ENCODE peak calls at places on chromosomes 2 and 18, in five cellular contexts. V is endodermal cell, Y is lower leg skin, M is nephron progenitor cell, H is BE2C. T is an unnamed sample.

GRCh38 chr2:72794572-72794971 is 31.3 kb downstream of the EXOC6B start:
- DNase-seq in V (no peak), Y (no peak), M (no peak), H (no peak), T (no peak)

GRCh38 chr2:135985826-135986393 is 484 bp upstream of the DARS1 start:
- DNase-seq in V (no peak), Y (no peak), M (no peak), H (no peak), T (no peak)

GRCh38 chr2:228866781-228867180 is 404.3 kb downstream of the PID1 start:
- DNase-seq in V (no peak), Y (no peak), M (no peak), H (no peak), T (no peak)

GRCh38 chr2:41764919-41765318 is 282.9 kb upstream of the PKDCC start:
- DNase-seq in V (no peak), Y (no peak), M (no peak), H (no peak), T (no peak)

GRCh38 chr2:237616373-237617304 is 10.7 kb upstream of the LRRFIP1 start:
- DNase-seq in V (no peak), Y (no peak), M (no peak), H (no peak), T (no peak)

GRCh38 chr2:36734304-36734703 is 37.8 kb downstream of the VIT start:
- DNase-seq in V (no peak), Y (no peak), M (no peak), H (no peak), T (no peak)

GRCh38 chr2:133158024-133158423 is 410.2 kb downstream of the NCKAP5 start:
- DNase-seq in V (no peak), Y (no peak), M (no peak), H (no peak), T (no peak)

GRCh38 chr18:6605115-6605869 is 124.2 kb upstream of the ARHGAP28 start:
- DNase-seq in V (no peak), Y (no peak), M (no peak), H (no peak), T (no peak)

GRCh38 chr2:32663864-32664263 is 36.0 kb downstream of the TTC27 start:
- DNase-seq in V (no peak), Y (no peak), M (no peak), H (no peak), T (no peak)

GRCh38 chr2:40372278-40372580 is 79.7 kb downstream of the SLC8A1 start:
- DNase-seq in V (no peak), Y (no peak), M (no peak), H (no peak), T (no peak)

GRCh38 chr2:31384771-31385276 is 29.7 kb downstream of the XDH start:
- DNase-seq in V (no peak), Y (no peak), M (no peak), H (no peak), T (no peak)

GRCh38 chr18:12520442-12520992 is 112.8 kb downstream of the PRELID3A start:
- DNase-seq in V (no peak), Y (no peak), M (peak), H (no peak), T (no peak)

GRCh38 chr2:158144914-158145625 is 43.4 kb downstream of the UPP2 start:
- DNase-seq in V (peak), Y (no peak), M (no peak), H (no peak), T (no peak)

GRCh38 chr18:48662021-48662661 is 123.3 kb downstream of the CTIF start:
- DNase-seq in V (peak), Y (peak), M (no peak), H (no peak), T (no peak)

GRCh38 chr2:237878321-237879057 is 19.1 kb downstream of the RAMP1 start:
- DNase-seq in V (peak), Y (no peak), M (no peak), H (no peak), T (no peak)

GRCh38 chr18:55275042-55275897 is 312.7 kb downstream of the TCF4 start:
- DNase-seq in V (no peak), Y (no peak), M (no peak), H (no peak), T (no peak)

GRCh38 chr2:71500426-71501079 is 47.2 kb downstream of the DYSF start:
- DNase-seq in V (peak), Y (no peak), M (no peak), H (no peak), T (no peak)

GRCh38 chr18:68387246-68387645 is 327.7 kb downstream of the TMX3 start:
- DNase-seq in V (no peak), Y (no peak), M (no peak), H (no peak), T (no peak)

GRCh38 chr2:65116645-65117044 is 13.3 kb downstream of the RAB1A start:
- DNase-seq in V (no peak), Y (no peak), M (no peak), H (no peak), T (no peak)
- TF ChIP-seq CTCF in V (no peak), Y (no peak), M (no peak), H (no peak), T (no peak)

GRCh38 chr2:227373389-227373788 is 5.7 kb downstream of the TM4SF20 start:
- DNase-seq in V (no peak), Y (no peak), M (no peak), H (no peak), T (no peak)
- TF ChIP-seq CTCF in V (no peak), Y (no peak), M (no peak), H (no peak), T (no peak)

GRCh38 chr2:217892560-217892959 is 110.2 kb downstream of the TNS1 start:
- DNase-seq in V (no peak), Y (no peak), M (no peak), H (no peak), T (no peak)

GRCh38 chr2:217893440-217893839 is 109.4 kb downstream of the TNS1 start:
- DNase-seq in V (no peak), Y (no peak), M (no peak), H (no peak), T (no peak)

GRCh38 chr2:217887841-217888665 is 114.7 kb downstream of the TNS1 start:
- DNase-seq in V (no peak), Y (no peak), M (no peak), H (peak), T (no peak)

GRCh38 chr2:217889656-217890055 is 113.1 kb downstream of the TNS1 start:
- DNase-seq in V (no peak), Y (no peak), M (no peak), H (no peak), T (no peak)

DNA sequence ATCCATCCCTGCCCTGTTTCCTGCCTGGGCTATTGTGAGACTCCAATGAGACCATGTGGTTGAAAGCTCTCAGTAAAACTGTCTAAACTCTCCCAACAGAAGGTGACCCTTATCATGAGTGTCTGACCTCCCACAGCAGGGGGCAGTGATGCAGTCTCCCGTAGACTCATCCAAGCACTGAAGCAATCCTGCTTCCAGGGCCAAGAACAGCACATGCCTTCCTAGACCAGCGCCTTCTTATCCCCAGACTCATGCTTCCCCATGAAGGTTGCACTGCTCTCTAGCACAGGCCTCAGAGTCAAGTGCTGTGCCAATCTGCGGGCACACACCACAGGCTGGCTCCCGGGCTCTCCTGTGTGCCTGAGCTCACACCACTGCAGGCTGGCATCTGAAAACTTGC is 112.3 kb downstream of the TNS1 start:
- DNase-seq in V (no peak), Y (peak), M (peak), H (no peak), T (no peak)
- TF ChIP-seq CTCF in V (no peak), Y (no peak), M (peak), H (peak), T (peak)

GRCh38 chr18:14976736-14977430 is 228.9 kb downstream of the ANKRD30B start:
- DNase-seq in V (no peak), Y (peak), M (no peak), H (no peak), T (no peak)
- TF ChIP-seq CTCF in V (no peak), Y (no peak), M (no peak), H (no peak), T (no peak)

GRCh38 chr18:34031810-34032209 is 192.9 kb downstream of the NOL4 start:
- DNase-seq in V (peak), Y (no peak), M (no peak), H (no peak), T (no peak)
- TF ChIP-seq CTCF in V (peak), Y (no peak), M (no peak), H (no peak), T (no peak)